ENCODE peak calls at places on chromosomes 5 and 9, in ten cellular contexts. A, L, U, R, W, B, T, Z, P and K are unnamed samples.

GRCh38 chr5:14937277-14937676 is 65.7 kb upstream of the ANKH start:
- DNase-seq in P (no peak), B (no peak), U (no peak), R (no peak), T (no peak), W (peak), A (no peak), Z (no peak), L (no peak), K (peak)

GRCh38 chr9:104779334-104779733 is 15.4 kb downstream of the NIPSNAP3B start:
- DNase-seq in L (no peak), R (no peak), U (no peak), Z (no peak), A (no peak), T (no peak), P (no peak), W (no peak), B (no peak), K (no peak)

GRCh38 chr5:67453526-67453925 is 256.9 kb upstream of the CD180 start:
- DNase-seq in Z (no peak), W (no peak), R (no peak), P (no peak), T (no peak), L (no peak), U (no peak), B (no peak), A (no peak), K (no peak)

GRCh38 chr5:151257731-151258715 is 5.0 kb downstream of the GM2A start:
- DNase-seq in W (peak), U (peak), L (no peak), B (peak), P (no peak), T (no peak), R (peak), A (no peak), Z (no peak), K (no peak)

GRCh38 chr5:126647071-126647470 is 46.3 kb downstream of the PHAX start:
- DNase-seq in U (no peak), Z (no peak), T (no peak), A (no peak), B (no peak), W (no peak), L (no peak), P (no peak), R (no peak), K (no peak)

GRCh38 chr5:109703827-109704226 is 14.1 kb downstream of the MAN2A1 start:
- DNase-seq in A (no peak), Z (no peak), U (no peak), R (no peak), W (no peak), B (peak), T (no peak), L (no peak), P (peak), K (no peak)

GRCh38 chr5:170442921-170443320 is 53.8 kb upstream of the KCNMB1 start:
- DNase-seq in W (no peak), L (no peak), U (no peak), Z (no peak), R (no peak), T (no peak), A (no peak), P (no peak), B (no peak), K (no peak)

GRCh38 chr9:99398241-99398640 is 176.2 kb downstream of the SEC61B start:
- DNase-seq in U (no peak), T (no peak), W (no peak), R (no peak), L (no peak), P (no peak), B (no peak), A (no peak), Z (no peak), K (no peak)

GRCh38 chr9:110029422-110029814 is 178.5 kb downstream of the C9orf152 start:
- DNase-seq in A (no peak), T (no peak), W (peak), Z (peak), U (no peak), L (no peak), R (peak), P (no peak), B (peak), K (peak)

GRCh38 chr5:60652206-60652605 is 47.8 kb downstream of the DEPDC1B start:
- DNase-seq in W (no peak), U (no peak), T (no peak), B (peak), L (no peak), Z (no peak), A (no peak), R (peak), P (peak), K (no peak)

GRCh38 chr5:24646915-24647314 is 2.1 kb upstream of the CDH10 start:
- DNase-seq in T (no peak), P (no peak), U (no peak), L (no peak), Z (no peak), B (no peak), W (peak), A (no peak), R (no peak), K (no peak)

GRCh38 chr5:24643255-24643654 is 1.5 kb downstream of the CDH10 start:
- DNase-seq in W (no peak), U (no peak), R (no peak), P (no peak), T (no peak), Z (no peak), A (no peak), B (no peak), L (no peak), K (no peak)

GRCh38 chr5:24643880-24644279 is 898 bp downstream of the CDH10 start:
- DNase-seq in P (no peak), T (no peak), A (no peak), R (no peak), U (no peak), L (no peak), W (no peak), B (no peak), Z (no peak), K (no peak)

GRCh38 chr5:24644757-24645156 is at the start of gene CDH10:
- DNase-seq in T (no peak), U (no peak), A (no peak), P (no peak), L (no peak), R (peak), B (no peak), W (peak), Z (no peak), K (peak)

DNA sequence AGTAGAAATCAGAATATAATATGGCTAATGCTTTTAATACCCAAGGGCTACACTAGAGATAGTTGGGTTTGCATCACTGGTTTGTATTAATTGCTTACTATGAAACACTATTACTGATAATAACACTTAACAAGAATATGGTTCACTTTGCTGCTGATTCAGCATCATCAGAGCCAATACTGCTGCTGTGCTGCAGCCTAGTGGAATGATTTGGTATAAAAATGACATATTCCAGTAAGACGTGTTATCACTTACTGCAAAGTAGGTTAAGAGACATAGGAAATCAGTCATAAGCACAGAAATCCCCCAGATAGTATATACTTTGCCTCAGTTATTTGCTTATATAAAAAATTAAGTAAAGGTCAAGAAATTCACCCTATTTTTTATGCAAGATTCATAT is 2.8 kb downstream of the CDH10 start:
- DNase-seq in T (no peak), W (peak), L (no peak), R (peak), A (no peak), B (peak), P (no peak), Z (no peak), U (no peak), K (no peak)
- TF ChIP-seq CTCF in T (no peak), W (peak), L (no peak), R (peak), A (no peak), B (peak), P (no peak), Z (peak), U (no peak), K (peak)

DNA sequence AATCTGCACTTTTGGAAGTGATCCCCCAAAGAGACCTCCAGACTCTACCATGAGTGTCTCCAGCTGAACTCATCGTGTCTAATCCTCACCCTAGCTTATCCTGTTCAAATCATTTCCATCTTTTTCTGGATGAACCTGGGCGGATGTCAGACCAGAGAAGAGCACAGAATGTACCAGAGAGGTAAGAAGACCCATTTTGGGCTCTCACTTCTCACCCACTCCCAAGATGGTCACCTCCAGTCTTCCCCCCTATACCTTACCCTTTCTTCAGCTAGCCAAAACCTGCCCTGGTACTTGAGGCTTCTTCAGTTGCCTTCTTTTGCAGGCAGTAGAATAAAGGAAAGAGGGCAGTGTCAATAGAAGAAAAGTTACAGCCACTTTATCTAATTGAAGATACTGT is 27.9 kb upstream of the ANXA2R start:
- DNase-seq in B (no peak), A (no peak), L (no peak), W (no peak), R (no peak), U (no peak), T (no peak), P (no peak), Z (no peak), K (no peak)
- H3K27ac ChIP-seq in B (peak), A (peak), L (peak), W (no peak), R (peak), U (peak), T (no peak), P (peak), Z (peak), K (no peak)

GRCh38 chr5:142108432-142109355 is at the start of gene NDFIP1:
- DNase-seq in L (peak), A (peak), Z (peak), U (peak), R (peak), T (peak), W (peak), P (peak), B (peak), K (peak)

GRCh38 chr5:142106061-142106460 is 2.5 kb upstream of the NDFIP1 start:
- DNase-seq in A (no peak), B (no peak), T (no peak), L (no peak), W (peak), R (no peak), P (no peak), Z (peak), U (no peak), K (no peak)

GRCh38 chr5:142109356-142110045 is 922 bp downstream of the NDFIP1 start:
- DNase-seq in B (peak), U (no peak), W (peak), A (no peak), R (peak), P (no peak), T (no peak), L (peak), Z (peak), K (peak)

GRCh38 chr5:142110046-142110531 is 1.5 kb downstream of the NDFIP1 start:
- DNase-seq in T (no peak), Z (peak), B (peak), L (no peak), R (peak), P (no peak), A (no peak), U (no peak), W (peak), K (peak)

GRCh38 chr5:142107729-142108431 is 699 bp upstream of the NDFIP1 start:
- DNase-seq in Z (no peak), P (no peak), L (no peak), T (no peak), B (no peak), U (no peak), W (no peak), R (no peak), A (no peak), K (no peak)
- TF ChIP-seq POLR2A in Z (no peak), P (no peak), L (no peak), T (no peak), B (no peak), U (no peak), W (no peak), R (no peak), A (no peak), K (no peak)

GRCh38 chr5:176570044-176570443 is 20.9 kb downstream of the CDHR2 start:
- DNase-seq in A (no peak), L (no peak), W (no peak), B (peak), U (no peak), P (no peak), Z (no peak), R (peak), T (no peak), K (no peak)
- TF ChIP-seq CTCF in A (no peak), L (no peak), W (no peak), B (peak), U (no peak), P (peak), Z (no peak), R (no peak), T (no peak), K (no peak)

GRCh38 chr9:71826289-71826688 is 58.0 kb upstream of the CEMIP2 start:
- DNase-seq in A (no peak), W (no peak), R (peak), B (no peak), Z (no peak), U (no peak), T (no peak), P (no peak), L (no peak), K (no peak)

GRCh38 chr9:71824242-71824641 is 55.9 kb upstream of the CEMIP2 start:
- DNase-seq in T (no peak), U (no peak), B (no peak), R (no peak), P (no peak), A (no peak), L (no peak), W (no peak), Z (no peak), K (no peak)

GRCh38 chr9:71830929-71831328 is 62.6 kb upstream of the CEMIP2 start:
- DNase-seq in W (no peak), P (no peak), B (no peak), L (no peak), Z (no peak), T (no peak), A (no peak), U (no peak), R (no peak), K (no peak)

GRCh38 chr9:71835596-71835995 is 67.3 kb upstream of the CEMIP2 start:
- DNase-seq in L (no peak), P (no peak), Z (no peak), B (no peak), U (no peak), R (no peak), W (no peak), A (no peak), T (no peak), K (no peak)

DNA sequence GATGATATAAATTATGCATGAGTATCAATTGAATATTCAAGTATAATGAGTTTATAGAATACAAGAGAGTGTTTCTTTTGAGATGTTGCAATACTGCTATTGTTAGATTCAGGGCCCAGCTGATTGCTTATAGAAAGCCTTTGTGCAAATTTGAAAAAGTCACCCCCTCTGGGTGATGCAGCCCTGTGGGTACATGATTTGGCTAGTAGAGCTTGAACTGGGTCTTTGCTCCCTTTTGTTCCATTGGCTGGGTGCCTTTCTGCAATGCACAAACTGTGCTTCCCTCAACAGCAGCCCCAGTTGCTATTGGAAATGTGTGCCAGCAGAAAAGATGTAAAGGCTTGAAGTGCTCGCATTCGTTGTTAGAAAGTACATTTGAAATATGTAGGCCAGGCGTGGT is 61.8 kb upstream of the CEMIP2 start:
- DNase-seq in P (no peak), W (no peak), Z (no peak), R (no peak), L (no peak), B (no peak), A (no peak), T (no peak), U (no peak), K (no peak)
- H3K27ac ChIP-seq in P (no peak), W (no peak), Z (no peak), R (no peak), L (no peak), B (no peak), A (no peak), T (no peak), U (no peak), K (no peak)

DNA sequence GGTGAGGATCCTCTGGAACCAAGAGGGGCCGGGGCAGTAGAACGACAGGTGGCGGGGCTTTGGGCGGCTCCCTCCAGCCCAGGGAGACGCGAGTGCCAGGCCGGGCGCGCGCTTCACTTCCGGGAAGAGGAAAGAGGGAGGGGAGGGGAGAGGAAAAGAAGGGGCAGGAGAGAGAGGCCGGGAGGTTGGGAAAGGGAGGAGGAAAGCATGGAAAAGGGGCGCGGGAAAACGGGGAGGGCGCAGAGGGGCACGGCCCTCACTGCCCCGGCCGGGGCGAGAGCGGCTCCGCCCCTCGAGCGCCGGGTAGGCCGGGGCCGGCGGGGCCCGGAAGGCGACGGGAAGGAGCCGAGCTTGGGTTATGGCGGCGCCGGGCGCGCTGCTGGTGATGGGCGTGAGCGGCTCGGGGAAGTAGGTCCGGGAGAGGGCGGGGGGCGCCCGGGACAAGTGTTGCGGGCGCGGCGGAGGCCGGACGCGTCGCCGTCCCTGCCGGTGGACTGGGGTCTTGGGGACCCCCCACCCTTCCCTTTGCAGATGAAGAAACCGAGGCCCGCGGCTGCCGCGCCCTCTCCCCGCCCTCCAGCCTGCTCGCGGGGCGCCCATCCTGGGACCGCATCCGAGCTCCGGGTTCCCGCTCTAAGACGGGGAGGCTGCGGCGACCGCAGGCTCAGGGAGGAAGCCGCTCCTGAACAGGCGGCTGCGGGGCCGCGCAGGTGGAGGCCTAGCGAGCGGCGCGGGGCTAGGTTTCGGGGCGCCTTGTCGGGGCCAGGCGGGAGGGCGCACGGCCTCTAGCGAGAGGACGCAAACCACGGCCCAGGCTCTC is at the start of gene IDNK:
- DNase-seq in R (peak), L (peak), U (peak), Z (peak), B (peak), W (peak), P (peak), T (peak), A (peak), K (peak)
- TF ChIP-seq POLR2A in R (peak), L (no peak), U (no peak), Z (no peak), B (peak), W (peak), P (peak), T (peak), A (no peak), K (peak)

DNA sequence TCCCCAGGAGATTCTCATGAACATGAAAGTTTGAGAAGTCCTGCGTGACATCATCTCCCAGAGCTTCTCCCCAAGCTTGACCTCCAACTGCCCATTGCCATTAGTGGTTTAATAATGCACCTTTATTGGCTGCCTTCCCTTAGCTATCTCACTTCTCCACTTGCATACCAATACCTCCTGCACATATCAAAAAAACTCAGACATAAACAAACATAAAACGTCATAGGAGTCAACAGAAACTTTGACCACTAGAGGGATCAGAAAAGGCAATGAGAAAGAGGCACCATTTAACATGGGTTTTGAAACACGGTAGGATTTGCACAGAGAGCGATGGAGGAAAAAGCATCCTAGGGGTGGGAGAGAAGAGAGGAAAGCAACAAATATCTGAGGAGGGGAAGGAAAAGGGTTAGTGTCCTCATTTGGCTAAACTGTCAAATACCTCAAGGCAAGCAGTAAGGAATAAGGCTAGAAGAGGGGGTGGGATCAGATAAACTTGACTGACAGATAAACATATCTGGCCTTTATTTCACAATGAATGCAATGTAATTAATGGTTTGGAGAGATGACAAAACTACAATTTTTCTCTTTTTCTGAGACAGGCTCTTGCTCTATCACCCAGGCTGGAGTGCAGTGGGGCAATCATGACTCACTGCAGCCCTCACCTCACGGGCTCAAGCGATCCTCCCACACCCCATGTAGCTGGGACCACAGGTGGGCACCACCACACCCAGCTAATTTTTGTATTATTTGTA is 27.0 kb downstream of the GNAQ start:
- DNase-seq in Z (no peak), R (peak), T (no peak), A (no peak), U (no peak), P (peak), L (no peak), B (peak), W (peak), K (no peak)
- TF ChIP-seq CTCF in Z (no peak), R (peak), T (peak), A (peak), U (no peak), P (peak), L (no peak), B (no peak), W (peak), K (peak)

GRCh38 chr9:120713257-120714087 is 798 bp downstream of the MEGF9 start:
- DNase-seq in P (peak), Z (peak), R (no peak), W (peak), T (peak), A (no peak), L (peak), U (peak), B (no peak), K (peak)
- H3K27ac ChIP-seq in P (peak), Z (peak), R (peak), W (peak), T (peak), A (peak), L (peak), U (peak), B (peak), K (peak)

DNA sequence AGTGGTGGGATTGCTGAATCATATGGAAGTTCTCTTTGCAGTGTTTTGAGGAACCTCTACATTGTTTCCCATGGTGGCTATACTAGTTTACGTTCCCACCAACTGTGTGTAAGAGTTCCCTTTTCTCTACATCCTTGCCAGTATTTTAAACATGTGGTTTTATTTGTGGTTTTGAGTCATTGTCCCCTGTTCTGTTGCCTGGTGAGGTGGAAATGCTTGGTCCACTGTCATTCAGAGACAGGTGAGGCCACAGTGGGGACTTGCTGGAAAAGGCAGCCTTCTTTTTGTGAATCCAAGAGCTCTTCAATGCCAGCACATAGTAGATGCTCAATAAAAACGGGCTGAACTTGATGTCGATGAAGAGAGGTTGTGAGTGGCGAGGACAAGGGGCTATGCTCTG is 44.2 kb downstream of the SH3PXD2B start:
- DNase-seq in Z (no peak), U (no peak), A (no peak), B (peak), W (peak), P (no peak), T (no peak), R (no peak), L (no peak), K (no peak)
- TF ChIP-seq POLR2A in Z (no peak), U (no peak), A (no peak), B (no peak), W (no peak), P (no peak), T (no peak), R (no peak), L (no peak), K (no peak)